ENCODE peak calls at places on chromosomes 6 and 20, in eight cellular contexts. S is sciatic nerve; M is AG04450; T is OCI-LY7; H is activated naive CD4-positive, alpha-beta T cell; O is hepatocyte; L is NCI-H1417 treated with DMSO at 0.1 percent for 48 hours; V is GM12865. F is an unnamed sample.

GRCh38 chr6:130337534-130337933 is 28.3 kb upstream of the TMEM200A start:
- DNase-seq in M (no peak), V (no peak), H (no peak), O (no peak), T (no peak), S (no peak), L (no peak), F (no peak)

GRCh38 chr6:41427642-41428401 is 92.4 kb downstream of the NCR2 start:
- DNase-seq in T (no peak), H (no peak), O (peak; percentile 78), S (peak; percentile 85), L (no peak), V (no peak), M (no peak), F (peak; percentile 64)

GRCh38 chr6:21808551-21809181 is 215.1 kb downstream of the SOX4 start:
- DNase-seq in V (no peak), H (no peak), O (peak; percentile 60), M (no peak), S (peak; percentile 70), T (no peak), L (no peak), F (no peak)

GRCh38 chr6:704037-704436 is 11.1 kb upstream of the EXOC2 start:
- DNase-seq in O (no peak), M (no peak), S (no peak), H (no peak), T (no peak), V (no peak), L (no peak), F (no peak)

GRCh38 chr6:105844275-105844848 is 241.8 kb upstream of the PRDM1 start:
- DNase-seq in H (no peak), O (no peak), S (no peak), L (no peak), M (no peak), T (no peak), V (no peak), F (peak; percentile 67)

GRCh38 chr20:46635514-46636091 is 15.7 kb downstream of the SLC13A3 start:
- DNase-seq in S (no peak), T (no peak), L (no peak), M (no peak), O (no peak), V (no peak), H (no peak), F (no peak)

GRCh38 chr20:38023181-38024085 is 9.8 kb downstream of the TTI1 start:
- DNase-seq in T (no peak), V (no peak), O (peak; percentile 14), L (no peak), S (no peak), M (peak; percentile 95), H (no peak), F (no peak)

GRCh38 chr6:159008656-159009288 is 8.8 kb upstream of the RSPH3 start:
- DNase-seq in H (no peak), T (peak; percentile 85), M (no peak), L (no peak), V (peak; percentile 71), S (no peak), O (peak; percentile 61), F (no peak)

GRCh38 chr6:79335133-79335674 is 100.7 kb upstream of the HMGN3 start:
- DNase-seq in S (no peak), L (no peak), O (no peak), T (no peak), M (no peak), H (no peak), V (peak; percentile 84), F (no peak)